ENCODE peak calls at places on chromosomes 12 and 14, in eight cellular contexts. X is spleen, G is tibial artery, J is lower lobe of right lung, O is adrenal gland, D is left ventricle myocardium inferior, L is PC-9, Q is neural progenitor cell. V is an unnamed sample.

GRCh38 chr12:1003600-1004271 is 12.7 kb downstream of the ERC1 start:
- DNase-seq in X (no peak), G (no peak), J (no peak), O (no peak), D (no peak), L (peak), Q (peak), V (no peak)

GRCh38 chr12:74105434-74105833 is 432.2 kb upstream of the ATXN7L3B start:
- DNase-seq in X (no peak), G (no peak), J (no peak), O (no peak), D (no peak), L (no peak), Q (no peak), V (no peak)

GRCh38 chr14:34030864-34031263 is 80.0 kb upstream of the EGLN3 start:
- DNase-seq in X (no peak), G (no peak), J (no peak), O (no peak), D (peak), L (no peak), Q (no peak), V (no peak)

GRCh38 chr12:124734224-124734788 is 129.4 kb downstream of the SCARB1 start:
- DNase-seq in X (no peak), G (peak), J (peak), O (peak), D (peak), L (no peak), Q (peak), V (peak)

GRCh38 chr12:62292761-62293446 is 32.7 kb downstream of the USP15 start:
- DNase-seq in X (no peak), G (no peak), J (no peak), O (no peak), D (no peak), L (no peak), Q (no peak), V (no peak)

GRCh38 chr12:5267603-5268423 is 164.1 kb upstream of the NTF3 start:
- DNase-seq in X (no peak), G (no peak), J (no peak), O (no peak), D (no peak), L (no peak), Q (no peak), V (no peak)

GRCh38 chr12:3562484-3562883 is 71.5 kb downstream of the PRMT8 start:
- DNase-seq in X (no peak), G (peak), J (no peak), O (no peak), D (no peak), L (no peak), Q (no peak), V (no peak)

GRCh38 chr12:95102916-95103671 is 29.7 kb upstream of the NR2C1 start:
- DNase-seq in X (no peak), G (no peak), J (no peak), O (no peak), D (no peak), L (peak), Q (no peak), V (peak)

GRCh38 chr12:124233041-124233836 is 61.7 kb upstream of the RFLNA start:
- DNase-seq in X (no peak), G (no peak), J (no peak), O (peak), D (no peak), L (no peak), Q (no peak), V (peak)

GRCh38 chr12:46661161-46661845 is 164.5 kb downstream of the SLC38A4 start:
- DNase-seq in X (no peak), G (no peak), J (no peak), O (peak), D (no peak), L (peak), Q (peak), V (peak)

GRCh38 chr14:101960225-101960624 is 4.1 kb upstream of the DYNC1H1 start:
- DNase-seq in X (peak), G (peak), J (no peak), O (peak), D (no peak), L (no peak), Q (peak), V (no peak)

GRCh38 chr14:48874701-48875100 is 711.5 kb downstream of the RPS29 start:
- DNase-seq in X (no peak), G (no peak), J (no peak), O (no peak), D (no peak), L (no peak), Q (peak), V (no peak)

GRCh38 chr12:60035835-60036234 is 440.0 kb downstream of the SLC16A7 start:
- DNase-seq in X (no peak), G (no peak), J (no peak), O (no peak), D (no peak), L (no peak), Q (no peak), V (no peak)

GRCh38 chr12:50842637-50843493 is at the start of gene TMPRSS12:
- DNase-seq in X (no peak), G (no peak), J (peak), O (peak), D (no peak), L (peak), Q (peak), V (no peak)

GRCh38 chr14:26281280-26281998 is 316.4 kb downstream of the NOVA1 start:
- DNase-seq in X (no peak), G (no peak), J (no peak), O (peak), D (no peak), L (peak), Q (no peak), V (peak)

GRCh38 chr14:52862652-52863338 is 71.4 kb upstream of the GNPNAT1 start:
- DNase-seq in X (no peak), G (no peak), J (no peak), O (no peak), D (no peak), L (no peak), Q (no peak), V (peak)

GRCh38 chr14:101834387-101835165 is 73.1 kb downstream of the PPP2R5C start:
- DNase-seq in X (no peak), G (no peak), J (no peak), O (no peak), D (no peak), L (peak), Q (no peak), V (no peak)

GRCh38 chr14:29788093-29788492 is 139.6 kb downstream of the PRKD1 start:
- DNase-seq in X (no peak), G (no peak), J (no peak), O (no peak), D (no peak), L (no peak), Q (no peak), V (no peak)

GRCh38 chr12:89117448-89118034 is 234.8 kb downstream of the DUSP6 start:
- DNase-seq in X (no peak), G (no peak), J (peak), O (peak), D (no peak), L (peak), Q (no peak), V (no peak)

GRCh38 chr14:64196668-64197411 is 97.3 kb downstream of the ESR2 start:
- DNase-seq in X (peak), G (no peak), J (peak), O (peak), D (peak), L (no peak), Q (peak), V (no peak)
- H3K4me3 ChIP-seq in X (no peak), G (peak), J (peak), O (no peak), D (peak), L (no peak), Q (peak), V (peak)

DNA sequence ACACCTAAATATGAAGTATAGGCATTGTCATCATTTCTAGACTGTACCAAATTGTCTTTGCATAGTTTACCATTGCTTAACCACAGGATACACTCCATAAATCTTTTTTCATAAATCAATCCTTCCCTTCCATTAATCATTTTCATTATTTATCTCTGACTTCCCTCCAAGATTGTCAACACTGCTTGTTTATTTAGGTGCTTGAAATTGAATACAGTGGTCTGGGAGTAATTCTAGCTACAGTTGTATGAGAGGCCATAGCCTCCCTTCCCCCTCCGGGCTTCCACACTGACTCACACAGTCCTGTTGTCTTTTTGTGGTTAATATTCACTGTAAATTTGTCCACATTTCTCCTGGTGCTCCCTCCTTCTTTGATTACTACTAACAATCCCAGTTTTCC is 114.2 kb upstream of the ARID2 start:
- DNase-seq in X (no peak), G (no peak), J (no peak), O (no peak), D (no peak), L (peak), Q (no peak), V (no peak)
- H3K4me3 ChIP-seq in X (no peak), G (no peak), J (no peak), O (no peak), D (no peak), L (no peak), Q (no peak), V (no peak)

DNA sequence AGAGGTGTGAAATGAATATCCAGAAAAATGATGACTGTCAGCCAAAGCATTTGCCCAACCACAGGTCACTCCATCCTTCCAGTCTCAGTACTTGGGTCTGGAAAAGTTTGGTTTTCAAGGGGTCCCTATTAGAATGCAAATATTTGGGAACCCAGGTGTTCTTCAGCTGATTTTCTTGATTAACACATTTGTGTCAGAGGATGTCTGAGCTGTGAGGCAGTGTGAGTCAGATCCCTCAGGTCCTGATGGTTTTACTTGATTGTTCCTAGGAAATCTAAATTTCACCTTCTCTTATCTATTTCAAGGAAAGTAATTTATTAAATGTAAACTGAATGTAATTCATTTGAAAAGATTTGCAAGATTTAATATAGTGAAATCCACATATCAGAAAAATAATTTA is 71.5 kb downstream of the SSPN start:
- DNase-seq in X (no peak), G (no peak), J (no peak), O (no peak), D (no peak), L (no peak), Q (no peak), V (no peak)
- H3K4me3 ChIP-seq in X (no peak), G (no peak), J (no peak), O (no peak), D (no peak), L (no peak), Q (no peak), V (no peak)

GRCh38 chr14:100159107-100159864 is at the start of gene DEGS2:
- DNase-seq in X (peak), G (no peak), J (peak), O (no peak), D (no peak), L (no peak), Q (peak), V (no peak)

GRCh38 chr14:100160534-100160916 is 1.1 kb upstream of the DEGS2 start:
- DNase-seq in X (no peak), G (no peak), J (no peak), O (no peak), D (no peak), L (no peak), Q (no peak), V (no peak)

GRCh38 chr14:100158566-100159106 is 809 bp downstream of the DEGS2 start:
- DNase-seq in X (no peak), G (no peak), J (no peak), O (no peak), D (no peak), L (no peak), Q (peak), V (no peak)

GRCh38 chr14:100156776-100157175 is 2.7 kb downstream of the DEGS2 start:
- DNase-seq in X (no peak), G (no peak), J (no peak), O (no peak), D (no peak), L (no peak), Q (no peak), V (no peak)

DNA sequence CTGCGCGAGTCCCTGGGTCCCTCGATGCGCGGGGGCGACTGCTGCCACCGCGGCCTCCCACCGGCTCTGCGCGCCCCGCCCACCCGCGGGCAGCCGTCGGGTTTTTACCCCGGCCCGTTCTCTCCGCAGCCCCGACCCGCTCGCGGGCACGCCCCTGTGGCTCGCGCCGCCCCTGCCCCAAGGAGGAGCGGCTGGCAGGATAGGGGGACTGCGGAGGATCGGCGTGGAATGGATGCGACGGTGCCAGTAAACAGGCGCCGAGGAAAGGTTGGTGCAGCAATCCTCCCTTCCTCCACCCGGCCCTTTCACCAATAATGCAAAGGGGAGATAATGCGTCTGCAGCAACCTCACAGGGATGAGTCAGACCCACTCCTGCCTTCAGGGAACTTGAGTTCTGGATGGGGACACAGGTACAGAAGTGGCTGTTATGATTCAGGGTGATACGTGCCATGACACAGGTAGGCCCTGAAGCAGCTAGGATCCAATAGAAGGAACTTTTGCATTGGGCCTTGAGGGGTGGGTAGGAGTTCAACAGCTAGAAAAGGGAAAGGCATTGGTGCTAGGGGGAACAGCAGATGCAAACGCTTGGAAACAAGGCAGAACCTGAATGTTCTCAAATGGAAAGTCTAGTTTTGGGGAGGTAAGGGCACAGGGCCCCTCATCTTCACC is 554 bp upstream of the DEGS2 start:
- DNase-seq in X (no peak), G (no peak), J (no peak), O (no peak), D (no peak), L (no peak), Q (peak), V (no peak)
- H3K4me3 ChIP-seq in X (peak), G (peak), J (peak), O (no peak), D (peak), L (no peak), Q (peak), V (peak)

GRCh38 chr14:31930493-31931225 is 146.4 kb upstream of the ARHGAP5 start:
- DNase-seq in X (no peak), G (no peak), J (no peak), O (no peak), D (no peak), L (peak), Q (no peak), V (peak)

GRCh38 chr14:31926652-31927347 is 150.3 kb upstream of the ARHGAP5 start:
- DNase-seq in X (no peak), G (no peak), J (no peak), O (no peak), D (peak), L (no peak), Q (no peak), V (no peak)

GRCh38 chr14:31930070-31930469 is 147.0 kb upstream of the ARHGAP5 start:
- DNase-seq in X (no peak), G (no peak), J (no peak), O (no peak), D (no peak), L (no peak), Q (no peak), V (no peak)

GRCh38 chr14:31926123-31926522 is 151.0 kb upstream of the ARHGAP5 start:
- DNase-seq in X (no peak), G (no peak), J (no peak), O (no peak), D (no peak), L (peak), Q (peak), V (no peak)

GRCh38 chr14:31927348-31927826 is 149.7 kb upstream of the ARHGAP5 start:
- DNase-seq in X (no peak), G (no peak), J (no peak), O (peak), D (peak), L (peak), Q (peak), V (peak)
- H3K4me3 ChIP-seq in X (no peak), G (no peak), J (no peak), O (no peak), D (peak), L (peak), Q (no peak), V (no peak)

GRCh38 chr14:88554458-88555286 is at the start of gene PTPN21:
- DNase-seq in X (peak), G (peak), J (peak), O (peak), D (peak), L (peak), Q (peak), V (no peak)
- H3K4me3 ChIP-seq in X (peak), G (peak), J (peak), O (peak), D (peak), L (peak), Q (peak), V (peak)

V was measured in retinal pigment epithelial cell.